ENCODE peak calls at places on chromosome 7, in nine cellular contexts. L is esophagus squamous epithelium, V is AG04450, S is HCT116, Q is stomach, O is upper lobe of right lung, D is cardiac muscle cell, Y is body of pancreas, G is left lung. U is an unnamed sample.
A peak's percentile ranks its signal among the peaks of the same experiment; 100 is the strongest.

GRCh38 chr7:13105209-13105608 is 417.8 kb downstream of the ARL4A start:
- DNase-seq in G (no peak), V (no peak), Y (no peak), Q (no peak), L (no peak), O (no peak), D (no peak), S (no peak), U (no peak)

GRCh38 chr7:142478479-142479220 is 220.8 kb upstream of the PRSS58 start:
- DNase-seq in V (no peak), S (peak; percentile 48), D (peak; percentile 37), L (no peak), Q (no peak), Y (peak; percentile 38), G (peak; percentile 54), O (no peak), U (peak; percentile 30)

GRCh38 chr7:3695602-3696001 is 394.6 kb downstream of the SDK1 start:
- DNase-seq in V (no peak), L (no peak), S (no peak), D (no peak), Y (no peak), Q (no peak), O (no peak), G (no peak), U (no peak)

GRCh38 chr7:117157121-117157870 is 165.6 kb downstream of the WNT2 start:
- DNase-seq in Q (no peak), G (peak; percentile 38), O (no peak), S (no peak), D (no peak), Y (peak; percentile 47), L (no peak), V (peak; percentile 59), U (no peak)

GRCh38 chr7:16455591-16455990 is 9.9 kb downstream of the SOSTDC1 start:
- DNase-seq in Q (no peak), D (no peak), O (no peak), S (no peak), Y (no peak), G (no peak), L (no peak), V (no peak), U (no peak)

GRCh38 chr7:78679477-78679876 is 774.0 kb downstream of the MAGI2 start:
- DNase-seq in G (no peak), Y (no peak), V (no peak), O (no peak), D (no peak), S (no peak), L (no peak), Q (no peak), U (no peak)

GRCh38 chr7:82740246-82740848 is 296.8 kb upstream of the CACNA2D1 start:
- DNase-seq in O (no peak), D (peak; percentile 79), S (peak; percentile 50), G (no peak), Q (peak; percentile 49), L (no peak), Y (peak; percentile 37), V (no peak), U (peak; percentile 47)

GRCh38 chr7:25642849-25643248 is 414.6 kb upstream of the NPVF start:
- DNase-seq in V (no peak), L (no peak), Y (no peak), Q (no peak), G (no peak), S (no peak), D (no peak), O (no peak), U (no peak)

GRCh38 chr7:137923380-137923779 is 76.6 kb upstream of the DGKI start:
- DNase-seq in D (no peak), Q (no peak), V (no peak), G (no peak), S (no peak), L (no peak), Y (no peak), O (no peak), U (no peak)

GRCh38 chr7:69599879-69600764 is 1.8 kb downstream of the AUTS2 start:
- DNase-seq in G (no peak), O (peak; percentile 59), L (no peak), D (peak; percentile 20), S (no peak), V (no peak), Y (no peak), Q (no peak), U (no peak)

GRCh38 chr7:123916240-123916724 is 8.8 kb upstream of the SPAM1 start:
- DNase-seq in D (peak; percentile 55), Q (no peak), V (no peak), S (peak; percentile 35), G (no peak), O (no peak), L (no peak), Y (no peak), U (peak; percentile 72)
- TF ChIP-seq CTCF in D (peak; percentile 52), Q (peak; percentile 28), V (peak; percentile 40), S (peak; percentile 34), G (peak; percentile 8), O (peak; percentile 32), L (no peak), Y (no peak), U (peak; percentile 50)

GRCh38 chr7:64528770-64529169 is 34.1 kb downstream of the ZNF680 start:
- DNase-seq in Q (no peak), S (no peak), D (no peak), O (no peak), G (no peak), L (no peak), V (no peak), Y (no peak), U (no peak)
- H3K9me3 ChIP-seq in Q (peaks cover 45% of the 10 kb centered on the region), S (peaks cover 18% of the 10 kb centered on the region), D (peaks cover 3% of the 10 kb centered on the region), O (peaks cover 74% of the 10 kb centered on the region), G (peaks cover 91% of the 10 kb centered on the region), L (no peaks in the 10 kb centered on the region), V (peaks cover 31% of the 10 kb centered on the region), Y (peaks cover 31% of the 10 kb centered on the region), U (peaks cover 47% of the 10 kb centered on the region)

GRCh38 chr7:33807158-33807530 is 98.2 kb upstream of the BMPER start:
- DNase-seq in D (no peak), V (no peak), Q (no peak), Y (no peak), S (no peak), G (no peak), L (no peak), O (no peak), U (no peak)

GRCh38 chr7:33809218-33809617 is 96.1 kb upstream of the BMPER start:
- DNase-seq in L (no peak), G (no peak), D (no peak), S (no peak), O (no peak), V (no peak), Q (no peak), Y (no peak), U (no peak)

GRCh38 chr7:33806284-33807157 is 98.8 kb upstream of the BMPER start:
- DNase-seq in Q (peak; percentile 56), O (no peak), Y (no peak), G (no peak), D (peak; percentile 90), S (no peak), V (no peak), L (no peak), U (no peak)

GRCh38 chr7:33805630-33806233 is 99.6 kb upstream of the BMPER start:
- DNase-seq in S (no peak), O (no peak), D (no peak), Y (no peak), V (no peak), G (no peak), Q (peak; percentile 37), L (no peak), U (no peak)

GRCh38 chr7:33807779-33808482 is 97.4 kb upstream of the BMPER start:
- DNase-seq in Q (no peak), D (peak; percentile 43), V (no peak), L (no peak), S (peak; percentile 10), G (no peak), Y (no peak), O (no peak), U (peak; percentile 53)
- TF ChIP-seq CTCF in Q (no peak), D (peak; percentile 53), V (peak; percentile 42), L (no peak), S (peak; percentile 74), G (no peak), Y (no peak), O (no peak), U (peak; percentile 39)

GRCh38 chr7:73786588-73786987 is 16.5 kb upstream of the CLDN3 start:
- DNase-seq in Y (no peak), G (no peak), V (no peak), L (no peak), Q (no peak), S (no peak), O (no peak), D (no peak), U (no peak)

GRCh38 chr7:73789051-73789450 is 19.0 kb upstream of the CLDN3 start:
- DNase-seq in Y (no peak), Q (no peak), G (no peak), O (no peak), S (no peak), V (no peak), L (no peak), D (no peak), U (no peak)
- H3K9me3 ChIP-seq in Y (no peaks in the 10 kb centered on the region), Q (peaks cover 9% of the 10 kb centered on the region), G (no peaks in the 10 kb centered on the region), O (no peaks in the 10 kb centered on the region), S (no peaks in the 10 kb centered on the region), V (no peaks in the 10 kb centered on the region), L (no peaks in the 10 kb centered on the region), D (no peaks in the 10 kb centered on the region), U (no peaks in the 10 kb centered on the region)

GRCh38 chr7:35720849-35721248 is 25.9 kb upstream of the HERPUD2 start:
- DNase-seq in Q (no peak), O (no peak), G (no peak), Y (no peak), L (no peak), D (no peak), V (no peak), S (no peak), U (no peak)
- TF ChIP-seq CTCF in Q (no peak), O (no peak), G (no peak), Y (no peak), L (no peak), D (no peak), V (no peak), S (no peak), U (no peak)

GRCh38 chr7:32515890-32516550 is 20.7 kb downstream of the AVL9 start:
- DNase-seq in L (no peak), Q (no peak), D (no peak), V (no peak), S (no peak), O (no peak), Y (no peak), G (no peak), U (no peak)
- H3K9me3 ChIP-seq in L (no peaks in the 10 kb centered on the region), Q (no peaks in the 10 kb centered on the region), D (no peaks in the 10 kb centered on the region), V (peaks cover 20% of the 10 kb centered on the region), S (peaks cover 16% of the 10 kb centered on the region), O (no peaks in the 10 kb centered on the region), Y (no peaks in the 10 kb centered on the region), G (peaks cover 31% of the 10 kb centered on the region), U (peaks cover 22% of the 10 kb centered on the region)

DNA sequence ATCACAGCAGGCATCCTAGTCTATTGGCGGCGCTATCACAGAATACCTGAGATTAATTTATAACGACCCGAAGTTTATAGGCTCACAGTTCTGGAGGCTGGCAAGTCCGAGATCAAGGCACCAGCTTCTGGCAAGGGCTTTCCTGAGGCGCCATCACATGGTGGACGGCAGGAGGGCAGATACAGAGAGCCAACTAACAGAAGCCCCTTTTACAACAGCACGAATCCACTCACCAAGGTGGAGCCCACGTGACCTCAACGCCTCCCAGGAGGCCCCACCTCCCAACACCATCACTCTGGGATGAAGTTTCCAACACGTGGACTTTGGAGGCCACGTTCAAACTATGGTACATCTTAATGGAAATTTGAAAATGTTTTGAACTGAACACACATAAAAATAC is 255.3 kb downstream of the ELFN1 start:
- DNase-seq in Q (no peak), S (no peak), Y (no peak), O (no peak), G (no peak), D (no peak), V (no peak), L (no peak), U (no peak)
- TF ChIP-seq CTCF in Q (no peak), S (peak; percentile 27), Y (no peak), O (no peak), G (no peak), D (peak; percentile 29), V (peak; percentile 25), L (no peak), U (no peak)

U was measured in Caco-2.